ENCODE peak calls at places on chromosome 10, in seven cellular contexts. A is psoas muscle, L is thoracic aorta, O is choroid plexus epithelial cell, C is lower leg skin, Z is activated B cell treated with CpG ODN at 0.5 μM for 24 hours, W is nephron progenitor cell. R is an unnamed sample.
A peak's percentile ranks its signal among the peaks of the same experiment; 100 is the strongest.

GRCh38 chr10:58820862-58821559 is 308.3 kb downstream of the BICC1 start:
- DNase-seq in A (no peak), L (no peak), O (peak; percentile 64), C (no peak), Z (no peak), W (no peak), R (no peak)

GRCh38 chr10:88080213-88080612 is 216.8 kb downstream of the PTEN start:
- DNase-seq in A (no peak), L (no peak), O (peak; percentile 67), C (no peak), Z (no peak), W (no peak), R (no peak)

GRCh38 chr10:42876476-42876875 is 93.9 kb downstream of the BMS1 start:
- DNase-seq in A (no peak), L (no peak), O (no peak), C (no peak), Z (no peak), W (no peak), R (no peak)

GRCh38 chr10:7405637-7406036 is 5.2 kb downstream of the SFMBT2 start:
- DNase-seq in A (no peak), L (no peak), O (no peak), C (no peak), Z (no peak), W (no peak), R (no peak)

GRCh38 chr10:31118561-31118960 is 86.9 kb upstream of the ZNF438 start:
- DNase-seq in A (no peak), L (no peak), O (peak; percentile 28), C (no peak), Z (no peak), W (no peak), R (no peak)

GRCh38 chr10:21092683-21093524 is 195.8 kb upstream of the NEBL start:
- DNase-seq in A (no peak), L (no peak), O (peak; percentile 44), C (no peak), Z (no peak), W (no peak), R (no peak)

GRCh38 chr10:71582019-71582418 is 137.6 kb downstream of the C10orf105 start:
- DNase-seq in A (no peak), L (no peak), O (peak; percentile 74), C (no peak), Z (no peak), W (peak; percentile 77), R (no peak)

GRCh38 chr10:15088428-15089261 is at the start of gene ACBD7:
- DNase-seq in A (peak; percentile 80), L (peak; percentile 27), O (peak; percentile 81), C (peak; percentile 93), Z (peak; percentile 79), W (peak; percentile 86), R (peak; percentile 91)

GRCh38 chr10:132946311-132946710 is 3.9 kb upstream of the CFAP46 start:
- DNase-seq in A (no peak), L (no peak), O (no peak), C (peak; percentile 52), Z (no peak), W (no peak), R (no peak)

GRCh38 chr10:29160110-29160669 is 128.7 kb upstream of the LYZL1 start:
- DNase-seq in A (no peak), L (no peak), O (peak; percentile 74), C (no peak), Z (no peak), W (no peak), R (no peak)

GRCh38 chr10:131876021-131876420 is 24.8 kb upstream of the PPP2R2D start:
- DNase-seq in A (no peak), L (no peak), O (no peak), C (no peak), Z (no peak), W (no peak), R (no peak)

DNA sequence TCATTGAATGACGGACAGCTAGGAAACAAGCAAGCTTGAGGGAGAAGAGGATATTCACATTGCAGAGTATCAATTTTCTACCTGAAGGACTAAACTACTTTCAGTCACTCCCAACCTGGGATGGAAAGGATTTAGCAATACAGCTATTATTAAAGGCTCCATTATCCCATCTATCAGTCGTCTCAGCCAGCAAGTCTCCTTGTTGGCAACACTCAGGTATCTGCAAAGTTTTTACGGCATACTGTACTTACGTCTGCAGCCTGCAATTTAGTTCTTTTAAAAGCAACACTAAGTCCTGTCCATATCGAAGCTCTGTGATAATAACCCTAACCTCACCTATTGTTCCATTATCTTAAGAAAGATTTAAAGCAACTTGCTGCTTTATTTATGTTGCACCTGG is 689.4 kb downstream of the PARD3 start:
- DNase-seq in A (no peak), L (no peak), O (no peak), C (no peak), Z (no peak), W (no peak), R (no peak)
- TF ChIP-seq CTCF in A (no peak), L (no peak), O (no peak), C (no peak), Z (no peak), W (no peak), R (no peak)

GRCh38 chr10:69491611-69492010 is 40.3 kb downstream of the TSPAN15 start:
- DNase-seq in A (no peak), L (no peak), O (no peak), C (peak; percentile 73), Z (no peak), W (no peak), R (no peak)

GRCh38 chr10:69492091-69492745 is 41.0 kb downstream of the TSPAN15 start:
- DNase-seq in A (no peak), L (no peak), O (no peak), C (peak; percentile 67), Z (no peak), W (no peak), R (no peak)

GRCh38 chr10:69490876-69491275 is 39.6 kb downstream of the TSPAN15 start:
- DNase-seq in A (no peak), L (no peak), O (no peak), C (peak; percentile 76), Z (no peak), W (no peak), R (no peak)

GRCh38 chr10:69486922-69487730 is 35.9 kb downstream of the TSPAN15 start:
- DNase-seq in A (no peak), L (no peak), O (no peak), C (no peak), Z (no peak), W (no peak), R (no peak)

GRCh38 chr10:69489506-69490090 is 38.3 kb downstream of the TSPAN15 start:
- DNase-seq in A (no peak), L (no peak), O (no peak), C (peak; percentile 74), Z (no peak), W (no peak), R (no peak)
- TF ChIP-seq CTCF in A (no peak), L (no peak), O (no peak), C (no peak), Z (no peak), W (no peak), R (no peak)

DNA sequence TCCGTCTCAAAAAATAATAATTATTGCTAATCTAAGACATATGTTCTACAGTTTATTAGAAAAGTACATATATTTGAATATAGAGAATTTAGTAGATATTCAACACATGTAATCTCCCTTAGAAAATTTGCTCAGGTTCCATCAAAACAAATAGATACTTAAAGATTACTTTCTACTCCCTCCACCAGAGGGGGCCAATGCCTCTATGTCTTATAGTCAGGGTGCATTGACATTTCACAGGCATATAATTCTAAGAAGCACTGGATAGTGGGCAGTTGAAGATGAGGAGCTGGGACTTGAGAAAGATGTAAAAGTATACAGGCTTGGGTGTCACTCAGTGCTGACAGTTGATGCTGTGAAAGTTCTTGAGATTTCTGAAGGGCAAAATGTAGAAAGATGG is 301.6 kb upstream of the HPS1 start:
- DNase-seq in A (no peak), L (no peak), O (peak; percentile 26), C (no peak), Z (no peak), W (peak; percentile 7), R (no peak)
- TF ChIP-seq CTCF in A (no peak), L (no peak), O (peak; percentile 28), C (no peak), Z (no peak), W (peak; percentile 43), R (peak; percentile 48)

GRCh38 chr10:112030431-112030830 is 153.1 kb downstream of the GPAM start:
- DNase-seq in A (no peak), L (no peak), O (no peak), C (no peak), Z (no peak), W (no peak), R (no peak)

GRCh38 chr10:112027881-112028280 is 155.7 kb downstream of the GPAM start:
- DNase-seq in A (no peak), L (no peak), O (no peak), C (no peak), Z (no peak), W (no peak), R (no peak)

GRCh38 chr10:112025228-112025627 is 158.3 kb downstream of the GPAM start:
- DNase-seq in A (no peak), L (no peak), O (no peak), C (no peak), Z (no peak), W (no peak), R (no peak)

GRCh38 chr10:112024079-112024478 is 159.5 kb downstream of the GPAM start:
- DNase-seq in A (no peak), L (no peak), O (no peak), C (no peak), Z (no peak), W (no peak), R (no peak)

GRCh38 chr10:112026438-112026837 is 157.1 kb downstream of the GPAM start:
- DNase-seq in A (no peak), L (no peak), O (no peak), C (no peak), Z (no peak), W (no peak), R (no peak)
- TF ChIP-seq CTCF in A (no peak), L (no peak), O (peak; percentile 9), C (no peak), Z (no peak), W (no peak), R (peak; percentile 5)

GRCh38 chr10:95214369-95214768 is 20.3 kb downstream of the ACSM6 start:
- DNase-seq in A (no peak), L (no peak), O (no peak), C (no peak), Z (no peak), W (no peak), R (no peak)

GRCh38 chr10:95214793-95215192 is 20.8 kb downstream of the ACSM6 start:
- DNase-seq in A (no peak), L (no peak), O (no peak), C (no peak), Z (no peak), W (no peak), R (no peak)

GRCh38 chr10:95211606-95212279 is 17.7 kb downstream of the ACSM6 start:
- DNase-seq in A (no peak), L (no peak), O (no peak), C (no peak), Z (no peak), W (no peak), R (no peak)

GRCh38 chr10:95209509-95210127 is 15.6 kb downstream of the ACSM6 start:
- DNase-seq in A (no peak), L (no peak), O (no peak), C (no peak), Z (no peak), W (no peak), R (no peak)

GRCh38 chr10:95208702-95209391 is 14.8 kb downstream of the ACSM6 start:
- DNase-seq in A (no peak), L (no peak), O (peak; percentile 33), C (no peak), Z (no peak), W (no peak), R (no peak)
- TF ChIP-seq CTCF in A (peak; percentile 19), L (peak; percentile 11), O (peak; percentile 50), C (no peak), Z (no peak), W (peak; percentile 21), R (peak; percentile 24)